ENCODE peak calls at places on chromosomes 12 and 14, in nine cellular contexts. F, B, I, L, S, A, X, G and U are unnamed samples.

GRCh38 chr12:14207946-14208612 is 157.4 kb upstream of the ATF7IP start:
- DNase-seq in F (no peak), B (no peak), I (no peak), L (no peak), S (no peak), A (no peak), X (peak), G (no peak), U (no peak)

GRCh38 chr12:132593071-132593470 is 17.3 kb downstream of the LRCOL1 start:
- DNase-seq in F (no peak), B (no peak), I (no peak), L (no peak), S (no peak), A (no peak), X (no peak), G (no peak), U (no peak)

GRCh38 chr12:31002999-31003398 is 70.7 kb upstream of the DDX11 start:
- DNase-seq in F (no peak), B (no peak), I (no peak), L (peak), S (no peak), A (no peak), X (no peak), G (no peak), U (no peak)

GRCh38 chr12:105724651-105725050 is 394.2 kb downstream of the C12orf75 start:
- DNase-seq in F (no peak), B (peak), I (no peak), L (peak), S (no peak), A (no peak), X (no peak), G (peak), U (no peak)

GRCh38 chr12:92034858-92035401 is 110.7 kb downstream of the BTG1 start:
- DNase-seq in F (peak), B (peak), I (peak), L (no peak), S (no peak), A (peak), X (peak), G (peak), U (peak)

GRCh38 chr12:22635812-22636211 is 10.8 kb downstream of the ETNK1 start:
- DNase-seq in F (no peak), B (no peak), I (no peak), L (no peak), S (no peak), A (no peak), X (no peak), G (no peak), U (no peak)

GRCh38 chr12:120724720-120725119 is 906 bp upstream of the ACADS start:
- DNase-seq in F (no peak), B (no peak), I (no peak), L (no peak), S (no peak), A (no peak), X (no peak), G (no peak), U (no peak)

GRCh38 chr14:42855159-42855558 is 1248.5 kb downstream of the LRFN5 start:
- DNase-seq in F (no peak), B (no peak), I (no peak), L (peak), S (no peak), A (no peak), X (no peak), G (no peak), U (no peak)

GRCh38 chr12:116353958-116354357 is 76.5 kb upstream of the MED13L start:
- DNase-seq in F (no peak), B (no peak), I (no peak), L (no peak), S (no peak), A (no peak), X (no peak), G (no peak), U (no peak)

GRCh38 chr14:50792058-50792477 is 38.9 kb downstream of the NIN start:
- DNase-seq in F (no peak), B (no peak), I (no peak), L (no peak), S (no peak), A (no peak), X (no peak), G (no peak), U (no peak)

GRCh38 chr14:102440392-102440791 is 69.2 kb downstream of the ANKRD9 start:
- DNase-seq in F (no peak), B (no peak), I (no peak), L (no peak), S (no peak), A (no peak), X (no peak), G (no peak), U (no peak)

GRCh38 chr12:21843795-21844194 is 69.3 kb upstream of the KCNJ8 start:
- DNase-seq in F (no peak), B (no peak), I (no peak), L (no peak), S (no peak), A (no peak), X (no peak), G (no peak), U (no peak)

GRCh38 chr12:117091758-117092510 is 7.3 kb downstream of the TESC start:
- DNase-seq in F (no peak), B (no peak), I (no peak), L (no peak), S (no peak), A (no peak), X (no peak), G (no peak), U (no peak)

GRCh38 chr12:130713581-130713991 is 2.5 kb downstream of the RIMBP2 start:
- DNase-seq in F (no peak), B (no peak), I (no peak), L (no peak), S (no peak), A (no peak), X (no peak), G (peak), U (no peak)

GRCh38 chr12:10669533-10669932 is 4.3 kb downstream of the STYK1 start:
- DNase-seq in F (no peak), B (no peak), I (no peak), L (no peak), S (no peak), A (no peak), X (no peak), G (no peak), U (no peak)

GRCh38 chr14:58362798-58363412 is 32.8 kb upstream of the TOMM20L start:
- DNase-seq in F (no peak), B (no peak), I (no peak), L (peak), S (no peak), A (no peak), X (no peak), G (no peak), U (no peak)

GRCh38 chr14:86911506-86911905 is 1081.5 kb downstream of the GALC start:
- DNase-seq in F (no peak), B (no peak), I (no peak), L (no peak), S (no peak), A (no peak), X (no peak), G (no peak), U (no peak)

GRCh38 chr14:99603471-99603933 is 505 bp downstream of the CCDC85C start:
- DNase-seq in F (no peak), B (no peak), I (peak), L (no peak), S (peak), A (peak), X (peak), G (no peak), U (peak)

GRCh38 chr12:106106129-106106566 is 32.6 kb downstream of the NUAK1 start:
- DNase-seq in F (no peak), B (no peak), I (no peak), L (no peak), S (no peak), A (no peak), X (no peak), G (no peak), U (no peak)

GRCh38 chr12:131810672-131811071 is 17.5 kb upstream of the MMP17 start:
- DNase-seq in F (no peak), B (no peak), I (no peak), L (no peak), S (no peak), A (no peak), X (no peak), G (no peak), U (no peak)

GRCh38 chr14:62162998-62163589 is 400.9 kb downstream of the SNAPC1 start:
- DNase-seq in F (peak), B (no peak), I (no peak), L (peak), S (no peak), A (no peak), X (no peak), G (no peak), U (no peak)

GRCh38 chr12:56119361-56119796 is 1.3 kb downstream of the ZC3H10 start:
- DNase-seq in F (peak), B (peak), I (peak), L (peak), S (peak), A (peak), X (peak), G (peak), U (no peak)

GRCh38 chr14:91861091-91861490 is 6.2 kb downstream of the TC2N start:
- DNase-seq in F (no peak), B (no peak), I (no peak), L (no peak), S (no peak), A (no peak), X (no peak), G (no peak), U (no peak)

GRCh38 chr14:87656315-87656714 is 336.7 kb downstream of the GALC start:
- DNase-seq in F (no peak), B (no peak), I (no peak), L (no peak), S (no peak), A (no peak), X (no peak), G (no peak), U (no peak)

GRCh38 chr12:123041811-123042655 is 61.6 kb downstream of the ARL6IP4 start:
- DNase-seq in F (no peak), B (no peak), I (no peak), L (no peak), S (no peak), A (no peak), X (peak), G (no peak), U (no peak)

GRCh38 chr12:50740307-50740706 is 23.6 kb upstream of the ATF1 start:
- DNase-seq in F (no peak), B (no peak), I (no peak), L (no peak), S (no peak), A (no peak), X (no peak), G (no peak), U (no peak)

GRCh38 chr12:53623986-53624385 is 2.2 kb downstream of the ATF7 start:
- DNase-seq in F (peak), B (peak), I (no peak), L (no peak), S (no peak), A (no peak), X (no peak), G (no peak), U (no peak)

GRCh38 chr12:70994217-70994788 is 73.8 kb upstream of the PTPRR start:
- DNase-seq in F (no peak), B (no peak), I (no peak), L (peak), S (no peak), A (no peak), X (no peak), G (no peak), U (no peak)

GRCh38 chr14:50362791-50363733 is 33.6 kb downstream of the CDKL1 start:
- DNase-seq in F (no peak), B (no peak), I (peak), L (no peak), S (no peak), A (no peak), X (no peak), G (no peak), U (peak)